ENCODE peak calls at places on chromosomes 6 and 20, in five cellular contexts. C, Y, T, B and F are unnamed samples.

GRCh38 chr20:52150440-52151258 is 40.9 kb downstream of the ZFP64 start:
- DNase-seq in C (no peak), Y (peak; percentile 64), T (no peak), B (peak; percentile 23), F (peak; percentile 58)

GRCh38 chr6:13493147-13493546 is 5.7 kb upstream of the GFOD1 start:
- DNase-seq in C (peak; percentile 5), Y (no peak), T (no peak), B (no peak), F (no peak)

GRCh38 chr6:24376875-24377274 is 19.0 kb upstream of the DCDC2 start:
- DNase-seq in C (no peak), Y (no peak), T (peak; percentile 58), B (no peak), F (no peak)

GRCh38 chr6:33490198-33490597 is 35.8 kb downstream of the ZBTB9 start:
- DNase-seq in C (no peak), Y (peak; percentile 34), T (no peak), B (no peak), F (no peak)

GRCh38 chr20:45934046-45934586 is 367 bp upstream of the PCIF1 start:
- DNase-seq in C (no peak), Y (peak; percentile 68), T (no peak), B (peak; percentile 65), F (peak; percentile 81)

GRCh38 chr6:101000334-101000733 is 119.2 kb upstream of the ASCC3 start:
- DNase-seq in C (no peak), Y (no peak), T (no peak), B (no peak), F (no peak)

GRCh38 chr6:52635049-52635577 is 35.8 kb upstream of the TMEM14A start:
- DNase-seq in C (no peak), Y (peak; percentile 29), T (no peak), B (no peak), F (no peak)

GRCh38 chr6:98845201-98846020 is 11.0 kb downstream of the POU3F2 start:
- DNase-seq in C (peak; percentile 76), Y (peak; percentile 86), T (peak; percentile 93), B (peak; percentile 30), F (peak; percentile 96)

GRCh38 chr6:5126214-5126613 is 41.1 kb downstream of the PPP1R3G start:
- DNase-seq in C (no peak), Y (no peak), T (peak; percentile 78), B (no peak), F (peak; percentile 59)

GRCh38 chr6:144036064-144036873 is 28.2 kb upstream of the PLAGL1 start:
- DNase-seq in C (no peak), Y (peak; percentile 37), T (peak; percentile 17), B (peak; percentile 49), F (peak; percentile 68)

GRCh38 chr20:54155736-54156317 is 18.0 kb downstream of the CYP24A1 start:
- DNase-seq in C (no peak), Y (no peak), T (no peak), B (no peak), F (no peak)

GRCh38 chr20:23536601-23537000 is 31.7 kb downstream of the CST9L start:
- DNase-seq in C (no peak), Y (no peak), T (no peak), B (no peak), F (peak; percentile 35)